ENCODE peak calls at places on chromosomes 1 and 21, in four cellular contexts. V is adrenal gland, E is body of pancreas, L is heart left ventricle. T is an unnamed sample.

GRCh38 chr21:15631342-15631741 is 98.4 kb upstream of the USP25 start:
- DNase-seq in V (no peak), E (no peak), L (no peak), T (no peak)

GRCh38 chr1:27656157-27656893 is 15.7 kb downstream of the IFI6 start:
- DNase-seq in V (peak), E (peak), L (peak), T (no peak)

GRCh38 chr1:54278941-54279422 is 79.0 kb downstream of the MRPL37 start:
- DNase-seq in V (peak), E (peak), L (no peak), T (no peak)

GRCh38 chr1:37453647-37454046 is 20.7 kb upstream of the ZC3H12A start:
- DNase-seq in V (peak), E (no peak), L (no peak), T (no peak)

GRCh38 chr1:162135271-162135775 is 65.8 kb downstream of the NOS1AP start:
- DNase-seq in V (no peak), E (no peak), L (no peak), T (no peak)

GRCh38 chr1:218692808-218693207 is 347.7 kb downstream of the TGFB2 start:
- DNase-seq in V (no peak), E (no peak), L (no peak), T (no peak)

GRCh38 chr1:46667782-46668760 is at the start of gene ATPAF1:
- DNase-seq in V (peak), E (peak), L (peak), T (peak)

GRCh38 chr1:40663324-40664166 is 1.9 kb downstream of the RIMS3 start:
- DNase-seq in V (no peak), E (no peak), L (no peak), T (no peak)

GRCh38 chr1:203622486-203622885 is 4.1 kb upstream of the ATP2B4 start:
- DNase-seq in V (no peak), E (no peak), L (no peak), T (no peak)

GRCh38 chr1:178119623-178120022 is 25.7 kb downstream of the RASAL2 start:
- DNase-seq in V (no peak), E (peak), L (no peak), T (no peak)

GRCh38 chr21:45973475-45974072 is 8.0 kb upstream of the COL6A1 start:
- DNase-seq in V (peak), E (peak), L (peak), T (peak)

GRCh38 chr21:31862078-31862477 is 10.7 kb upstream of the HUNK start:
- DNase-seq in V (no peak), E (no peak), L (no peak), T (no peak)

GRCh38 chr1:3596663-3597598 is 14.4 kb downstream of the MEGF6 start:
- DNase-seq in V (no peak), E (no peak), L (no peak), T (no peak)
- H3K27ac ChIP-seq in V (no peak), E (no peak), L (no peak), T (no peak)

GRCh38 chr1:5620997-5621396 is 371.2 kb downstream of the NPHP4 start:
- DNase-seq in V (no peak), E (peak), L (no peak), T (no peak)
- TF ChIP-seq CTCF in V (peak), E (peak), L (peak), T (no peak)

DNA sequence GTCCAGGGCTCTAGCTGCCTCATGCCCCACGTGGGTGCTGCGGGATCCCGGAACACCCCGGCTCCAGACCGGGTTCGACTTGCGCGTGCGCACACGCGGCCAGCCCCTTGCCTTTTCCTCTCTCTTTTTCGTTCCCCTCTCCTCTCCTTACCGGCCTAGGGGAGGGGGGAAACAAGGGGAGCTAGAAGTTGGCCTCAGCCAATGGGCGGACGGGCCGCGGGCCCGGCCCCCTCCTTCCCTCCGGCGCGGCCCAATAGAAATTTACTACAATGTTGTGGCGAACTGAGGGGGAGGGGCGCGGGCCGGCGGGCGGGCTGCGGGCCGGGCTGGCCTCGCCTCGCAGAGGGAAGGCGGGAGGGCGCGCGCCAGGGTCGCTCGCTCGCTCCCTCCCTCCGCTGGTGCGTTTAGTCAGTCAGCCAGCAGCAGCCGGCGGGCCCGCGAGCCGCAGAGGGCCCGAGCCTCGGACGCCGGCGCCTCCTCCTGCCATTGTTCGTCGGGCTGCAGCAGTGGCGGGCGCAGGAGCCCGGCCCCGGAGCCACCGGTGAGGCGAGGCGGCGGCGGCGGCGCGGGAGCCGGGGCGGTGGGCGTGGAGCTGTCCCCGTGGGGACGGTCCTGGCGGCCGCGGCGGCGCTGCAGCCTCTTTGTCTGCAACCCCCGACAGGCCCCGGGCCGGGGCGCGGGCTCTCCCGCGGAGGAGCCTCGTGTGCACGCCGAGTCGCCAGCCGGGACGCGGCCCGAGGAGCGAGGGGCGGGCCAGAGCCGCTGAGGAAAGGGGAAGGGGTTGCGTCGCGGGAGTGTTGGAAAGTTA is at the start of gene EPB41:
- DNase-seq in V (peak), E (peak), L (peak), T (peak)
- TF ChIP-seq POLR2A in V (peak), E (peak), L (no peak), T (peak)

DNA sequence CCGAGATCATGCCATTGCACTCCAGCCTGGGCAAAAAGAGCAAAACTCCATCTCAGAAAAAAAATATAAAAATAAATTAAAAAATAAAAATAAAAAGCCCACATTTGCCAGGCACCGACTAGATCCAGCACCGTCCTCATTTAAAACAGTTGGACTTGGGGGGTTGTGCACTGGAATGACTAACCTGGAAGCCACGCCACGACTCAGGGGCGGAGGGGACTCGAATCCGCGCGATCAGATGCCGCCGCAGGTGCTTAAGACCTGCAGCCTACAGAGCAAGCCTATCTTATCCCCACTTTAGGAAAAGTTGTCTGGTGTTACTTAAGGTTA is 38.5 kb downstream of the ZBTB8OS start:
- DNase-seq in V (no peak), E (no peak), L (no peak), T (no peak)
- H3K27ac ChIP-seq in V (peak), E (peak), L (peak), T (no peak)

DNA sequence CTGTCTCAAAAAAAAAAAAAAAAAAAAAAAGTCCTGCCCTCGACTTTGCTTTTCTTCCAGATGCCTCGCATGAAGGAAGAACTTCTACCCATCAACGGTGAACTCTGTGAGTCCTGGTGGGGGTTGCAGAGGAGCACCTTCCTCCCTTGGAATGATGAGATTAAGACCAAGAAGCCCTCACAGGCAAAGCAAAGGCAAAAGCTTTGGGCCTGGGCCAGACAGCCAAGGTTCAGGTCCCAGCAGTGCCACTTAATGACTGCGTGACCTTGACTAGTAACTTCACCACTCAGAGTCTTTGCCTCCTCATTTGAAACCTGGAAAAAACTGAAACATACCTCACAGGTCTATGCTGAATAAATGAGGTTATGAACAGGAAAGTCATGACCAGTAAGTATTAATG is 55.5 kb downstream of the ZSCAN20 start:
- DNase-seq in V (no peak), E (peak), L (no peak), T (no peak)
- TF ChIP-seq CTCF in V (no peak), E (no peak), L (no peak), T (no peak)

GRCh38 chr1:32894019-32894600 is 7.1 kb downstream of the TMEM54 start:
- DNase-seq in V (no peak), E (no peak), L (no peak), T (no peak)

GRCh38 chr1:32891630-32892029 is 5.3 kb downstream of the HPCA start:
- DNase-seq in V (no peak), E (no peak), L (no peak), T (no peak)

GRCh38 chr1:32892368-32893197 is 6.3 kb downstream of the HPCA start:
- DNase-seq in V (no peak), E (no peak), L (no peak), T (no peak)

GRCh38 chr1:32894681-32895080 is 6.5 kb downstream of the TMEM54 start:
- DNase-seq in V (no peak), E (no peak), L (no peak), T (no peak)

GRCh38 chr1:32893198-32894018 is 7.1 kb downstream of the HPCA start:
- DNase-seq in V (no peak), E (no peak), L (peak), T (peak)
- TF ChIP-seq POLR2A in V (no peak), E (no peak), L (no peak), T (no peak)

GRCh38 chr1:117059334-117059677 is 820 bp upstream of the TTF2 start:
- DNase-seq in V (peak), E (peak), L (peak), T (peak)
- H3K27ac ChIP-seq in V (peak), E (peak), L (peak), T (peak)

DNA sequence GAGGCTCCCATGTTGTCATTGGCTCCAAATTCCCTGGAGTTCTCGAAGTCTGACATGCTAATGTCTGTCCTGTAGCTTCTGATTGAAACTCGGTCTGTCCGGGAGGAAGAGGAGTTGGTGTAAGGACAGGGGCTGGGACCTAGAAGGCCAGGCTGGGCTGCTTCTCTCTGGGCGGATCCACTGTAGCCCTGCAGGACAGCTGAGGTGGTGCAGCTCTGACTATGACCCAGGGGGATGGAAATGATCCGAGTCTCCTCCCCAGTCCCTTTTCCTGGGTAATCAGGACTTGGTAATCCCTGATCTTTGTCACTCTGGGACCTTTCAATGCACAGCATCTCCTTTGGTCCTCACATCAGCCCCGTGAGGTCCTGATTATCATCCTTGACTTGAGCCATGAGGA is 10.0 kb upstream of the FCMR start:
- DNase-seq in V (no peak), E (no peak), L (no peak), T (no peak)
- TF ChIP-seq CTCF in V (no peak), E (no peak), L (no peak), T (no peak)

GRCh38 chr1:38873027-38873969 is at the start of gene MYCBP:
- DNase-seq in V (peak), E (peak), L (peak), T (peak)
- TF ChIP-seq POLR2A in V (no peak), E (no peak), L (peak), T (peak)

T was measured in prostate gland.